ENCODE peak calls at places on chromosomes 12 and 14, in nine cellular contexts. X is GM12865, E is mesothelial cell of epicardium, T is osteocyte, K is cardiac muscle cell, P is heart right ventricle, O is fibroblast of the aortic adventitia, U is cardiac fibroblast, H is heart left ventricle. C is an unnamed sample.
A peak's percentile ranks its signal among the peaks of the same experiment; 100 is the strongest.

GRCh38 chr12:121753844-121754264 is 39.6 kb downstream of the RHOF start:
- DNase-seq in O (no peak), X (no peak), K (no peak), H (peak; percentile 68), E (no peak), T (no peak), P (peak; percentile 71), U (no peak), C (no peak)

GRCh38 chr12:94103986-94104385 is 44.4 kb upstream of the PLXNC1 start:
- DNase-seq in E (no peak), P (no peak), K (no peak), H (no peak), O (no peak), X (no peak), T (no peak), U (no peak), C (no peak)

GRCh38 chr14:43503508-43503907 is 1003.6 kb downstream of the FSCB start:
- DNase-seq in T (no peak), K (no peak), U (peak; percentile 2), E (no peak), H (no peak), P (no peak), X (no peak), O (peak; percentile 1), C (no peak)

GRCh38 chr14:51357250-51357649 is 117.2 kb downstream of the TMX1 start:
- DNase-seq in X (no peak), O (no peak), E (no peak), H (no peak), T (no peak), U (peak; percentile 34), K (peak; percentile 38), P (no peak), C (no peak)

GRCh38 chr12:84910549-84911241 is 1.9 kb downstream of the SLC6A15 start:
- DNase-seq in T (no peak), P (no peak), U (peak; percentile 36), O (peak; percentile 56), E (no peak), K (peak; percentile 38), H (no peak), X (no peak), C (no peak)

GRCh38 chr12:66763453-66763852 is 84.6 kb upstream of the GRIP1 start:
- DNase-seq in U (no peak), P (no peak), H (no peak), T (no peak), K (no peak), E (no peak), O (no peak), X (no peak), C (no peak)

GRCh38 chr14:92122351-92122677 is 545 bp downstream of the CPSF2 start:
- DNase-seq in X (peak; percentile 33), O (peak; percentile 37), U (peak; percentile 44), E (no peak), H (no peak), P (no peak), T (no peak), K (peak; percentile 47), C (no peak)

GRCh38 chr12:6213969-6214368 is 13.8 kb downstream of the CD9 start:
- DNase-seq in U (no peak), T (no peak), O (no peak), E (no peak), P (no peak), X (no peak), H (no peak), K (no peak), C (no peak)

GRCh38 chr14:101090976-101091375 is 187.5 kb upstream of the RTL1 start:
- DNase-seq in O (no peak), H (no peak), K (no peak), P (no peak), T (no peak), X (no peak), E (no peak), U (no peak), C (no peak)

GRCh38 chr12:109678732-109679131 is 34.9 kb upstream of the FAM222A start:
- DNase-seq in U (no peak), E (no peak), H (no peak), X (no peak), P (no peak), O (no peak), K (no peak), T (no peak), C (no peak)

GRCh38 chr12:53985900-53986685 is 1.1 kb downstream of the HOXC10 start:
- DNase-seq in E (no peak), H (no peak), X (no peak), P (no peak), O (no peak), K (no peak), U (no peak), T (no peak), C (no peak)

DNA sequence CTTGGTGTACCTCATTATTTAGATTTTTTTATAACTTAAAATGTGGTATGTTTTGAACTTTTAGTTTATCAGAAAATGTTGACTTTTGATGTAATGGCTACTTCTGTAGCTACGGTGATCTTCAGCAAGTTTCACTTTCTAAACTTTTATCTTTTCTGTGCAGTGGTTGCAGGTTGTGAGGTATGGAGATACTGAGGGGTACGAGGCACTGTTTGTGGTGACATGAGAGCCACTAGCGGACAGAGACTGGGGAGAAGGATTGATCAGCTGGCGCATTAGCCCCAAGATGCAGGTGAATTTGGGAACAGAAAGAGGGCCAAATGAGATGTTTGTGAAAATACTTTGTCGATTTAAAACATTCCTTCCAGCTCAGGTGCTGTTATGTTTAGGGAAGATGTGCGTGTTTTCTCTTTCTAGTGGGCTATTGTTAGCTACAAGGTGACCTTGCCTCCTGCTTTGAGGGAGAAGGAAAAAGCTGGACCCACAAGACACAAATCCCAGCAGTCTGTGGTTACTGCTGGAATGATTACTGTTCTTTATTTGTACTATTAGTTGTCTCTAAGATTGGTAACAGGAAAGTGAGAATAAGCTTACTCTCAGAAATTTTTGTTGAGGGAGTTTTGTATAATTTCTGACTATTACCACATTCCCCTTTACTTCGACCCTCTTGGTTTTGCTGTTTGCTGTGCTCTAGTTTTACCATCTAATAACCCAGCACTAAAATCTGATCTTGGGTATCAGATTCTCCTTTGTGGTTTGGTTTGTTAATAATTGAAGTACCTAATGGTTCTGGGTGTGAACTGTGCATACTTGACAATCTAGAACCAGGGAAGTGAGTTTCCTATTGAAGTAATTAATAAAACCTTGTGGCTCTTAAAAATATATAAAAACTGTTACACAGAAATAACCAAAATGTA is 61.7 kb downstream of the FBXO34 start:
- DNase-seq in P (no peak), K (no peak), E (no peak), T (no peak), X (peak; percentile 61), O (no peak), H (no peak), U (no peak), C (no peak)
- TF ChIP-seq CTCF in P (no peak), K (no peak), E (no peak), T (no peak), X (no peak), O (no peak), H (no peak), U (no peak), C (no peak)

GRCh38 chr14:75147423-75148071 is 20.7 kb upstream of the NEK9 start:
- DNase-seq in E (no peak), X (no peak), U (peak; percentile 98), H (peak; percentile 73), T (peak; percentile 90), P (peak; percentile 53), K (peak; percentile 99), O (peak; percentile 87), C (no peak)
- TF ChIP-seq CTCF in E (no peak), X (no peak), U (peak; percentile 43), H (peak; percentile 15), T (peak; percentile 71), P (peak; percentile 47), K (peak; percentile 76), O (peak; percentile 66), C (peak; percentile 63)

DNA sequence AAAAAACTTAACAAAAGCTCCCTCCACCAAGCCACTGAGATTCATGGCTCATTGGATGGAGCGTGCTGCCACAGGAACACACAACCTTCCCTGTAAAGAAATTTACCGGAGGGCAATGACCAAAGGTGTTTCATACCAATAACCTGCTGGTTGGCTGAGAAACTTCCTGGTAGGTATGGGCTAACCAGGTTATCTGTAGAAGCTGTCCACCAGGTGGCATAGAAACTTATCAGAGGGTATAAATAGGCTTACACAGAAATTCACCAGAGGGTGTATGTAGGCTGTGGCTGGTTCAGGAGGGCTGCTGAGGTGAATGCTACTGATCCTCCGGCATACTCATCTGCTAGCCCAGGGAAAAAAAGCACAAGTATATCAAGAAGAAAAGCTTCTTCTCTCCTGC is 27.1 kb upstream of the MTERF2 start:
- DNase-seq in O (no peak), T (no peak), E (no peak), K (no peak), P (no peak), U (no peak), X (peak; percentile 35), H (no peak), C (no peak)
- TF ChIP-seq CTCF in O (no peak), T (no peak), E (no peak), K (peak; percentile 6), P (no peak), U (no peak), X (no peak), H (no peak), C (no peak)

GRCh38 chr14:47189911-47190503 is 485.4 kb downstream of the MDGA2 start:
- DNase-seq in O (no peak), P (no peak), T (no peak), H (no peak), E (no peak), U (no peak), X (no peak), K (no peak), C (no peak)
- TF ChIP-seq CTCF in O (no peak), P (no peak), T (no peak), H (no peak), E (no peak), U (no peak), X (no peak), K (no peak), C (no peak)

DNA sequence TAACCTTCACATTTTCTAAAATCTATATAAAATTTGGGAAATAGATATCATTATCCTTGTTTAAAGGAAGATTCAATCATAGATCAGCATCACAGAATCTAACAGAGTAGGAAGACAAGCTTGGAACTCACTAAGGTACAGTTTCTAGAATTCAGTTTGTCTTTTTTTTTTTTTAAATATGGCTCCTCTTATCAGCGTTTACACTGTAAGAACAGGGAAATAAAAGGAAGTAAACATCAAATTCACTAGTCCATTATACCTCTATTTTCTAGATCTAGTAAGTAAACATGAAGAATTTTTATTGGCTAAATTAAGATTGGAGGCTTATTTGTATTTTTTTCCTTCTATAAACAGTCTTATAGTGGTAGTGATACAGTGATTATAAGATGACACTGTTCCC is 144.9 kb downstream of the LRIG3 start:
- DNase-seq in K (no peak), E (no peak), H (no peak), O (no peak), P (no peak), X (no peak), U (no peak), T (no peak), C (no peak)
- TF ChIP-seq CTCF in K (no peak), E (no peak), H (no peak), O (no peak), P (no peak), X (no peak), U (no peak), T (no peak), C (no peak)

DNA sequence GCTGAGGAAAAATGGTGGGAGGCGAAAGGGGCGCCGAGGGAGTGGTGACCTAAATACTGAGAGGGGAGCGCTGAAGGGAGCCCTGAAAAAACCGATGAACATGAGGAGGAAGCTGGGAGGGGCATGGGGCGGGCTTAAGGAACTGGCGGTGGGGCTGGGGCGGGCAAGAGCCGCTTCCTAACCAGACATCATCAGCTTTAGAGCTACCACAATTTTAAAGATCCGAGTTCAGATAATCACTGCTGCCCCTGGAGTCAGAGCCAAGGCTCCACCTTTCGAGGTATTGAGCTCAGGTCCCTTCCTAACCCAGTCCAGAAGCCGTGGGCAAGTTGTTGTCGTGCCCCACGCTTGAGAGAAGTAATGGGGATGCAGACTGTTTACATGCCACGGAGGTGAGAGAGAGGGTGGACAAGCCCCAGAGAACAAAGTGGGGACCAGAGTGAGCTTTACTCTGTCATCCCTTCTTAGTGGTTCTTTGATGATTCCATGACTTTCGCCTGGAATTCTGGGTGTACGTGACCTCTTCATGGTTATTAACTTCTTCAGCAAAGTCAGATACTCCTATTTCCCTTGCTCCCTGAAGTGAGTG is 393 bp downstream of the ORMDL2 start:
- DNase-seq in X (no peak), H (no peak), K (no peak), E (no peak), T (no peak), U (no peak), P (no peak), O (no peak), C (no peak)
- TF ChIP-seq CTCF in X (no peak), H (no peak), K (no peak), E (no peak), T (no peak), U (no peak), P (no peak), O (no peak), C (no peak)